ENCODE peak calls at places on chromosomes 11 and 22, in nine cellular contexts. One of them, this sample, is unnamed. For H3K4me1, the result is how much of the 10 kb centered on the place peaks cover.

GRCh38 chr22:28442264-28442950 is 237.2 kb downstream of the TTC28 start:
- DNase-seq in aorta: peak
- DNase-seq in body of pancreas: peak
- DNase-seq in pancreas: peak
- DNase-seq in A549: no peak
- DNase-seq in mammary epithelial cell: peak
- DNase-seq in heart right ventricle: peak
- DNase-seq in CD8-positive, alpha-beta T cell: peak
- DNase-seq in mucosa of descending colon: peak
- DNase-seq in this sample: peak

GRCh38 chr22:48358886-48359612 is 1468.6 kb downstream of the BRD1 start:
- DNase-seq in aorta: no peak
- DNase-seq in body of pancreas: no peak
- DNase-seq in pancreas: no peak
- DNase-seq in A549: no peak
- DNase-seq in mammary epithelial cell: no peak
- DNase-seq in heart right ventricle: no peak
- DNase-seq in CD8-positive, alpha-beta T cell: no peak
- DNase-seq in mucosa of descending colon: no peak
- DNase-seq in this sample: no peak

GRCh38 chr11:66011239-66011784 is 496 bp upstream of the CST6 start:
- DNase-seq in aorta: no peak
- DNase-seq in body of pancreas: peak
- DNase-seq in pancreas: no peak
- DNase-seq in A549: no peak
- DNase-seq in mammary epithelial cell: peak
- DNase-seq in heart right ventricle: no peak
- DNase-seq in CD8-positive, alpha-beta T cell: no peak
- DNase-seq in mucosa of descending colon: no peak
- DNase-seq in this sample: no peak

GRCh38 chr22:34370711-34371110 is 450.4 kb upstream of the LARGE1 start:
- DNase-seq in aorta: no peak
- DNase-seq in body of pancreas: no peak
- DNase-seq in pancreas: no peak
- DNase-seq in A549: no peak
- DNase-seq in mammary epithelial cell: no peak
- DNase-seq in heart right ventricle: no peak
- DNase-seq in CD8-positive, alpha-beta T cell: no peak
- DNase-seq in mucosa of descending colon: no peak
- DNase-seq in this sample: no peak

GRCh38 chr11:124865181-124865901 is at the start of gene ROBO3:
- DNase-seq in aorta: no peak
- DNase-seq in body of pancreas: no peak
- DNase-seq in pancreas: no peak
- DNase-seq in A549: no peak
- DNase-seq in mammary epithelial cell: no peak
- DNase-seq in heart right ventricle: no peak
- DNase-seq in CD8-positive, alpha-beta T cell: no peak
- DNase-seq in mucosa of descending colon: no peak
- DNase-seq in this sample: no peak

GRCh38 chr11:6269994-6270393 is 10.4 kb downstream of the CCKBR start:
- DNase-seq in aorta: no peak
- DNase-seq in body of pancreas: no peak
- DNase-seq in pancreas: no peak
- DNase-seq in A549: peak
- DNase-seq in mammary epithelial cell: no peak
- DNase-seq in heart right ventricle: no peak
- DNase-seq in CD8-positive, alpha-beta T cell: no peak
- DNase-seq in mucosa of descending colon: peak
- DNase-seq in this sample: no peak

GRCh38 chr11:64152841-64153691 is 12.8 kb downstream of the MACROD1 start:
- DNase-seq in aorta: peak
- DNase-seq in body of pancreas: peak
- DNase-seq in pancreas: peak
- DNase-seq in A549: peak
- DNase-seq in mammary epithelial cell: peak
- DNase-seq in heart right ventricle: peak
- DNase-seq in CD8-positive, alpha-beta T cell: peak
- DNase-seq in mucosa of descending colon: peak
- DNase-seq in this sample: no peak

GRCh38 chr11:100151944-100152343 is 535.1 kb upstream of the ARHGAP42 start:
- DNase-seq in aorta: no peak
- DNase-seq in body of pancreas: no peak
- DNase-seq in pancreas: no peak
- DNase-seq in A549: peak
- DNase-seq in mammary epithelial cell: peak
- DNase-seq in heart right ventricle: no peak
- DNase-seq in CD8-positive, alpha-beta T cell: no peak
- DNase-seq in mucosa of descending colon: no peak
- DNase-seq in this sample: no peak

GRCh38 chr11:74325649-74326645 is 14.5 kb upstream of the P4HA3 start:
- DNase-seq in aorta: peak
- DNase-seq in body of pancreas: peak
- DNase-seq in pancreas: peak
- DNase-seq in A549: no peak
- DNase-seq in mammary epithelial cell: no peak
- DNase-seq in heart right ventricle: peak
- DNase-seq in CD8-positive, alpha-beta T cell: no peak
- DNase-seq in mucosa of descending colon: peak
- DNase-seq in this sample: no peak

GRCh38 chr11:110951609-110952008 is 239.4 kb upstream of the ARHGAP20 start:
- DNase-seq in aorta: no peak
- DNase-seq in body of pancreas: no peak
- DNase-seq in pancreas: no peak
- DNase-seq in A549: no peak
- DNase-seq in mammary epithelial cell: no peak
- DNase-seq in heart right ventricle: no peak
- DNase-seq in CD8-positive, alpha-beta T cell: no peak
- DNase-seq in mucosa of descending colon: no peak
- DNase-seq in this sample: no peak

GRCh38 chr11:118629761-118630661 is 22.6 kb downstream of the PHLDB1 start:
- DNase-seq in aorta: no peak
- DNase-seq in body of pancreas: peak
- DNase-seq in pancreas: no peak
- DNase-seq in A549: no peak
- DNase-seq in mammary epithelial cell: peak
- DNase-seq in heart right ventricle: no peak
- DNase-seq in CD8-positive, alpha-beta T cell: no peak
- DNase-seq in mucosa of descending colon: peak
- DNase-seq in this sample: no peak

GRCh38 chr11:126366064-126366822 is 10.8 kb downstream of the ST3GAL4 start:
- DNase-seq in aorta: peak
- DNase-seq in body of pancreas: no peak
- DNase-seq in pancreas: no peak
- DNase-seq in A549: no peak
- DNase-seq in mammary epithelial cell: no peak
- DNase-seq in heart right ventricle: peak
- DNase-seq in CD8-positive, alpha-beta T cell: no peak
- DNase-seq in mucosa of descending colon: peak
- DNase-seq in this sample: no peak

GRCh38 chr22:49966041-49966715 is 5.6 kb downstream of the PIM3 start:
- DNase-seq in aorta: no peak
- DNase-seq in body of pancreas: no peak
- DNase-seq in pancreas: peak
- DNase-seq in A549: no peak
- DNase-seq in mammary epithelial cell: no peak
- DNase-seq in heart right ventricle: no peak
- DNase-seq in CD8-positive, alpha-beta T cell: peak
- DNase-seq in mucosa of descending colon: peak
- DNase-seq in this sample: no peak

GRCh38 chr11:21066030-21066429 is 396.6 kb downstream of the NELL1 start:
- DNase-seq in aorta: no peak
- DNase-seq in body of pancreas: no peak
- DNase-seq in pancreas: no peak
- DNase-seq in A549: no peak
- DNase-seq in mammary epithelial cell: no peak
- DNase-seq in heart right ventricle: no peak
- DNase-seq in CD8-positive, alpha-beta T cell: no peak
- DNase-seq in mucosa of descending colon: no peak
- DNase-seq in this sample: no peak

GRCh38 chr11:64266339-64266738 is 15.0 kb downstream of the PLCB3 start:
- DNase-seq in aorta: peak
- DNase-seq in body of pancreas: no peak
- DNase-seq in pancreas: no peak
- DNase-seq in A549: no peak
- DNase-seq in mammary epithelial cell: no peak
- DNase-seq in heart right ventricle: no peak
- DNase-seq in CD8-positive, alpha-beta T cell: no peak
- DNase-seq in mucosa of descending colon: no peak
- DNase-seq in this sample: no peak

GRCh38 chr11:78397398-78397797 is 20.2 kb downstream of the GAB2 start:
- DNase-seq in aorta: no peak
- DNase-seq in body of pancreas: no peak
- DNase-seq in pancreas: no peak
- DNase-seq in A549: no peak
- DNase-seq in mammary epithelial cell: no peak
- DNase-seq in heart right ventricle: no peak
- DNase-seq in CD8-positive, alpha-beta T cell: no peak
- DNase-seq in mucosa of descending colon: no peak
- DNase-seq in this sample: no peak

GRCh38 chr11:6371825-6372224 is 18.4 kb upstream of the SMPD1 start:
- DNase-seq in aorta: no peak
- DNase-seq in body of pancreas: no peak
- DNase-seq in pancreas: no peak
- DNase-seq in A549: no peak
- DNase-seq in mammary epithelial cell: no peak
- DNase-seq in heart right ventricle: no peak
- DNase-seq in CD8-positive, alpha-beta T cell: no peak
- DNase-seq in mucosa of descending colon: no peak
- DNase-seq in this sample: no peak

GRCh38 chr11:129392995-129393394 is 17.3 kb downstream of the BARX2 start:
- DNase-seq in aorta: no peak
- DNase-seq in body of pancreas: no peak
- DNase-seq in pancreas: no peak
- DNase-seq in A549: no peak
- DNase-seq in mammary epithelial cell: no peak
- DNase-seq in heart right ventricle: no peak
- DNase-seq in CD8-positive, alpha-beta T cell: no peak
- DNase-seq in mucosa of descending colon: no peak
- DNase-seq in this sample: no peak
- H3K4me1 ChIP-seq in aorta: under half
- H3K4me1 ChIP-seq in body of pancreas: under half
- H3K4me1 ChIP-seq in pancreas: under half
- H3K4me1 ChIP-seq in A549: under half
- H3K4me1 ChIP-seq in mammary epithelial cell: under half
- H3K4me1 ChIP-seq in heart right ventricle: under half
- H3K4me1 ChIP-seq in CD8-positive, alpha-beta T cell: under half
- H3K4me1 ChIP-seq in mucosa of descending colon: under half
- H3K4me1 ChIP-seq in this sample: under half

GRCh38 chr11:104630352-104630751 is 267.9 kb downstream of the CASP12 start:
- DNase-seq in aorta: no peak
- DNase-seq in body of pancreas: no peak
- DNase-seq in pancreas: no peak
- DNase-seq in A549: no peak
- DNase-seq in mammary epithelial cell: no peak
- DNase-seq in heart right ventricle: no peak
- DNase-seq in CD8-positive, alpha-beta T cell: no peak
- DNase-seq in mucosa of descending colon: no peak
- DNase-seq in this sample: no peak
- H3K4me3 ChIP-seq in aorta: no peak
- H3K4me3 ChIP-seq in body of pancreas: no peak
- H3K4me3 ChIP-seq in pancreas: no peak
- H3K4me3 ChIP-seq in A549: no peak
- H3K4me3 ChIP-seq in mammary epithelial cell: no peak
- H3K4me3 ChIP-seq in heart right ventricle: no peak
- H3K4me3 ChIP-seq in CD8-positive, alpha-beta T cell: no peak
- H3K4me3 ChIP-seq in mucosa of descending colon: no peak
- H3K4me3 ChIP-seq in this sample: no peak

GRCh38 chr11:48000432-48000831 is 20.1 kb downstream of the PTPRJ start:
- DNase-seq in aorta: no peak
- DNase-seq in body of pancreas: no peak
- DNase-seq in pancreas: no peak
- DNase-seq in A549: no peak
- DNase-seq in mammary epithelial cell: no peak
- DNase-seq in heart right ventricle: no peak
- DNase-seq in CD8-positive, alpha-beta T cell: no peak
- DNase-seq in mucosa of descending colon: no peak
- DNase-seq in this sample: no peak
- H3K4me1 ChIP-seq in aorta: under half
- H3K4me1 ChIP-seq in body of pancreas: under half
- H3K4me1 ChIP-seq in pancreas: under half
- H3K4me1 ChIP-seq in A549: half or more
- H3K4me1 ChIP-seq in mammary epithelial cell: under half
- H3K4me1 ChIP-seq in heart right ventricle: under half
- H3K4me1 ChIP-seq in CD8-positive, alpha-beta T cell: half or more
- H3K4me1 ChIP-seq in mucosa of descending colon: under half
- H3K4me1 ChIP-seq in this sample: under half

DNA sequence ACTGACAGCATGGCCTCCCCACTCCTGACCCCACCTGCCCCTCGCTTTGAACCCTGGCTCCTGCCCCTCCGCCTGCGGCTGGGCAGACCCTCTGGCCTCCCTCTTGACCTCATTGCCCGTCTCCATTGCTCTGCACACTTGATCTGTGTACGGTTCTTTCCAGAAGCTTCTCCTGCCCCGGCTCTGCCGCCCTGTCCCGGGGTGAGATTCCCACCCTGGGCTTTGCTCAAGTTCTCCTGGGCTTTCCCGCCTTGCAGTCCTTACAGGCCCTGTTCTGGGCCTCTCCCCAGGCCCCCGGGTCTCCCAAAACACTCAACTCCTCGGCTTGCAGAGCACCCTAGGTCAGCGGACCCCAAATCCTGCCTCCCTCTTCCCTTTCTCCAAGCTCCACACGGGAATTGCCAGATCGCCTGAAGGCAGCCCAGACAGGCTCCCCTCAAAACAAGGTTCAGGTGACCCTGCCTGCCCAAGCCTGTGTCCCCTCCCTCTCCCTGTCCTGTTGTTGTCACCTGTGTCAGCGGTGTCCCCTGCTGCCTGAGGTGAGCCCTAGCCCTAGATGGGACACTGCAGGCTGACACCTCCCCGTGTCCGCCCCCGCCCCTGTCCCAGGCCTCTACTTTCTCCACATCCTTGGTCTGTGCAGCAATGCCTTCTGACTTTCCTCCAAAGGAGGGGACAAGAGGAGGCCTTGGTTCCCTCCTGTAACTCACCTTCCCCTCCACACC is 1.5 kb downstream of the GAL start:
- DNase-seq in aorta: no peak
- DNase-seq in body of pancreas: no peak
- DNase-seq in pancreas: no peak
- DNase-seq in A549: no peak
- DNase-seq in mammary epithelial cell: no peak
- DNase-seq in heart right ventricle: no peak
- DNase-seq in CD8-positive, alpha-beta T cell: no peak
- DNase-seq in mucosa of descending colon: no peak
- DNase-seq in this sample: no peak
- H3K4me3 ChIP-seq in aorta: no peak
- H3K4me3 ChIP-seq in body of pancreas: no peak
- H3K4me3 ChIP-seq in pancreas: no peak
- H3K4me3 ChIP-seq in A549: no peak
- H3K4me3 ChIP-seq in mammary epithelial cell: no peak
- H3K4me3 ChIP-seq in heart right ventricle: no peak
- H3K4me3 ChIP-seq in CD8-positive, alpha-beta T cell: no peak
- H3K4me3 ChIP-seq in mucosa of descending colon: no peak
- H3K4me3 ChIP-seq in this sample: peak

This sample was measured in iPS DF 6.9.